ENCODE peak calls at places on chromosomes 3 and 15, in ten cellular contexts. M is smooth muscle cell of the brain vasculature; B is glutamatergic neuron; X is HepG2; E is AG09319; C is iPS-NIHi11; D is activated T-helper 9 cell treated with anti-CD3 and anti-CD28 coated beads, Interleukin-2, amount 50 U/mL, for 16 hours; O is stimulated activated CD4-positive, alpha-beta T cell treated with anti-CD3 and anti-CD28 coated beads, TNF-alpha, amount 100 ng/mL, for 1 hour; Z is activated naive CD4-positive, alpha-beta T cell; S is adrenal gland. H is an unnamed sample.

GRCh38 chr3:28799084-28799483 is 450.5 kb upstream of the AZI2 start:
- DNase-seq in Z (no peak), D (no peak), S (no peak), C (no peak), O (no peak), X (no peak), E (no peak), M (no peak), B (no peak), H (no peak)

GRCh38 chr3:28850186-28850585 is 430.7 kb upstream of the RBMS3 start:
- DNase-seq in O (no peak), D (no peak), B (no peak), M (no peak), E (no peak), X (no peak), C (no peak), Z (no peak), S (no peak), H (no peak)

GRCh38 chr3:72341943-72342342 is 506.3 kb downstream of the SHQ1 start:
- DNase-seq in O (no peak), B (peak), C (no peak), X (no peak), Z (no peak), M (no peak), S (no peak), D (no peak), E (no peak), H (no peak)

GRCh38 chr3:134378384-134378783 is 4.1 kb upstream of the AMOTL2 start:
- DNase-seq in D (no peak), M (no peak), Z (no peak), B (no peak), E (no peak), O (no peak), S (peak), X (peak), C (peak), H (no peak)

GRCh38 chr3:64220161-64220560 is 5.1 kb downstream of the PRICKLE2 start:
- DNase-seq in D (no peak), B (no peak), O (no peak), X (no peak), E (no peak), S (no peak), Z (no peak), M (no peak), C (no peak), H (no peak)

GRCh38 chr15:78766041-78766440 is 45.2 kb downstream of the ADAMTS7 start:
- DNase-seq in D (no peak), S (no peak), M (no peak), B (no peak), O (no peak), C (no peak), X (no peak), E (no peak), Z (no peak), H (no peak)

GRCh38 chr3:149299938-149300791 is 33.3 kb downstream of the TM4SF18 start:
- DNase-seq in S (peak), E (peak), Z (no peak), X (peak), D (no peak), C (peak), M (peak), B (no peak), O (no peak), H (no peak)

GRCh38 chr15:99424978-99425665 is 140.7 kb upstream of the MEF2A start:
- DNase-seq in M (no peak), E (peak), D (peak), X (peak), S (peak), C (no peak), B (peak), O (peak), Z (peak), H (peak)

GRCh38 chr3:159620873-159621272 is 367.8 kb upstream of the IL12A start:
- DNase-seq in M (no peak), D (no peak), S (no peak), Z (no peak), X (no peak), C (no peak), B (no peak), E (peak), O (no peak), H (no peak)

GRCh38 chr3:76765526-76765925 is 274.4 kb upstream of the ROBO2 start:
- DNase-seq in B (no peak), E (no peak), Z (no peak), X (no peak), O (no peak), D (no peak), M (no peak), S (no peak), C (no peak), H (no peak)

GRCh38 chr3:11221818-11222217 is 50.4 kb upstream of the ATG7 start:
- DNase-seq in M (no peak), D (no peak), O (no peak), E (no peak), Z (no peak), S (peak), B (no peak), X (no peak), C (no peak), H (no peak)

GRCh38 chr3:102529452-102529851 is 94.6 kb downstream of the ZPLD1 start:
- DNase-seq in Z (no peak), E (no peak), D (no peak), C (peak), S (no peak), X (no peak), O (no peak), M (no peak), B (no peak), H (no peak)

GRCh38 chr3:125050486-125051172 is 5.2 kb downstream of the HEG1 start:
- DNase-seq in M (no peak), S (no peak), X (no peak), B (no peak), C (no peak), O (no peak), D (no peak), E (no peak), Z (no peak), H (no peak)

GRCh38 chr15:80870893-80871292 is 91.7 kb downstream of the CEMIP start:
- DNase-seq in Z (no peak), S (no peak), O (no peak), B (no peak), E (peak), M (no peak), C (no peak), X (no peak), D (no peak), H (no peak)

GRCh38 chr3:120693439-120694172 is 11.6 kb upstream of the HGD start:
- DNase-seq in Z (no peak), C (no peak), E (peak), X (peak), B (no peak), D (no peak), O (no peak), S (peak), M (no peak), H (no peak)

GRCh38 chr15:63896336-63897115 is 62.8 kb upstream of the HERC1 start:
- DNase-seq in B (no peak), E (peak), Z (no peak), S (peak), D (no peak), C (no peak), O (no peak), X (peak), M (peak), H (peak)

GRCh38 chr3:178420033-178420432 is 116.2 kb upstream of the KCNMB2 start:
- DNase-seq in O (no peak), M (no peak), E (no peak), B (no peak), S (no peak), Z (no peak), D (no peak), X (no peak), C (no peak), H (no peak)

GRCh38 chr3:142319094-142319493 is 93.7 kb upstream of the GK5 start:
- DNase-seq in D (no peak), Z (no peak), O (no peak), C (no peak), M (no peak), E (no peak), X (peak), B (no peak), S (no peak), H (no peak)

H was measured in activated CD4-positive, CD25-positive, alpha-beta regulatory T cell treated with anti-CD3 and anti-CD28 coated beads, Interleukin-2, amount 50 U/mL, for 72 hours.